ENCODE peak calls at places on chromosomes 1 and 21, in six cellular contexts. N is stimulated activated CD4-positive, alpha-beta T cell treated with anti-CD3 and anti-CD28 coated beads, Interleukin-4, amount 100 ng/mL, for 1 hour; X is effector CD4-positive, alpha-beta T cell; U is hippocampal formation; J is NCI-H510A treated with DMSO at 0.1 percent for 48 hours; D is hepatic stellate cell. S is an unnamed sample.

GRCh38 chr1:202661136-202661845 is 49.0 kb downstream of the SYT2 start:
- DNase-seq in N (no peak), X (no peak), U (no peak), J (no peak), D (no peak), S (no peak)

GRCh38 chr1:156618853-156619581 is at the start of gene HAPLN2:
- DNase-seq in N (peak; percentile 40), X (no peak), U (peak; percentile 69), J (peak; percentile 78), D (no peak), S (no peak)

GRCh38 chr21:20814090-20814489 is 184.1 kb upstream of the NCAM2 start:
- DNase-seq in N (no peak), X (no peak), U (no peak), J (no peak), D (no peak), S (no peak)

GRCh38 chr1:199297901-199298300 is 659.1 kb downstream of the PTPRC start:
- DNase-seq in N (no peak), X (no peak), U (no peak), J (no peak), D (no peak), S (no peak)

GRCh38 chr1:151368745-151369610 is 3.5 kb downstream of the SELENBP1 start:
- DNase-seq in N (no peak), X (no peak), U (no peak), J (peak; percentile 57), D (no peak), S (no peak)

GRCh38 chr1:230713915-230714764 is at the start of gene AGT:
- DNase-seq in N (no peak), X (no peak), U (peak; percentile 77), J (no peak), D (peak; percentile 87), S (no peak)

GRCh38 chr1:18922848-18923475 is 20.6 kb upstream of the ALDH4A1 start:
- DNase-seq in N (no peak), X (no peak), U (no peak), J (no peak), D (no peak), S (no peak)

GRCh38 chr1:198232407-198232806 is 75.6 kb downstream of the NEK7 start:
- DNase-seq in N (no peak), X (no peak), U (no peak), J (no peak), D (no peak), S (no peak)